ENCODE peak calls at places on chromosomes 12 and 14, in five cellular contexts. One of them, this sample, is unnamed.

GRCh38 chr14:34137001-34137400 is 186.1 kb upstream of the EGLN3 start:
- DNase-seq in GM10248: no peak
- DNase-seq in left ventricle myocardium inferior: no peak
- DNase-seq in heart right ventricle: no peak
- DNase-seq in AG09309: no peak
- DNase-seq in this sample: no peak

GRCh38 chr14:106652494-106652893 is 1126.1 kb downstream of the TMEM121 start:
- DNase-seq in GM10248: peak
- DNase-seq in left ventricle myocardium inferior: no peak
- DNase-seq in heart right ventricle: no peak
- DNase-seq in AG09309: no peak
- DNase-seq in this sample: peak

GRCh38 chr12:132078190-132078589 is 65.9 kb downstream of the DDX51 start:
- DNase-seq in GM10248: no peak
- DNase-seq in left ventricle myocardium inferior: no peak
- DNase-seq in heart right ventricle: no peak
- DNase-seq in AG09309: peak
- DNase-seq in this sample: no peak

GRCh38 chr12:46549527-46550265 is 177.1 kb upstream of the SLC38A2 start:
- DNase-seq in GM10248: no peak
- DNase-seq in left ventricle myocardium inferior: no peak
- DNase-seq in heart right ventricle: no peak
- DNase-seq in AG09309: peak
- DNase-seq in this sample: no peak

GRCh38 chr12:67193705-67194104 is 75.5 kb upstream of the CAND1 start:
- DNase-seq in GM10248: peak
- DNase-seq in left ventricle myocardium inferior: no peak
- DNase-seq in heart right ventricle: no peak
- DNase-seq in AG09309: no peak
- DNase-seq in this sample: peak

GRCh38 chr14:94176808-94177207 is 2.7 kb downstream of the PPP4R4 start:
- DNase-seq in GM10248: no peak
- DNase-seq in left ventricle myocardium inferior: no peak
- DNase-seq in heart right ventricle: no peak
- DNase-seq in AG09309: no peak
- DNase-seq in this sample: no peak

GRCh38 chr14:58669556-58670200 is 31.9 kb downstream of the DACT1 start:
- DNase-seq in GM10248: no peak
- DNase-seq in left ventricle myocardium inferior: no peak
- DNase-seq in heart right ventricle: no peak
- DNase-seq in AG09309: no peak
- DNase-seq in this sample: no peak

GRCh38 chr12:12081836-12082497 is 11.2 kb downstream of the BCL2L14 start:
- DNase-seq in GM10248: peak
- DNase-seq in left ventricle myocardium inferior: no peak
- DNase-seq in heart right ventricle: no peak
- DNase-seq in AG09309: peak
- DNase-seq in this sample: peak

GRCh38 chr12:89376844-89377243 is 24.5 kb upstream of the DUSP6 start:
- DNase-seq in GM10248: no peak
- DNase-seq in left ventricle myocardium inferior: no peak
- DNase-seq in heart right ventricle: no peak
- DNase-seq in AG09309: no peak
- DNase-seq in this sample: no peak

GRCh38 chr12:2520722-2521246 is 274.0 kb upstream of the FKBP4 start:
- DNase-seq in GM10248: no peak
- DNase-seq in left ventricle myocardium inferior: no peak
- DNase-seq in heart right ventricle: no peak
- DNase-seq in AG09309: no peak
- DNase-seq in this sample: no peak

GRCh38 chr12:99771659-99772058 is 124.1 kb downstream of the GARIN6 start:
- DNase-seq in GM10248: no peak
- DNase-seq in left ventricle myocardium inferior: no peak
- DNase-seq in heart right ventricle: no peak
- DNase-seq in AG09309: no peak
- DNase-seq in this sample: no peak

GRCh38 chr12:11553871-11554533 is 95.5 kb upstream of the ETV6 start:
- DNase-seq in GM10248: peak
- DNase-seq in left ventricle myocardium inferior: no peak
- DNase-seq in heart right ventricle: no peak
- DNase-seq in AG09309: peak
- DNase-seq in this sample: peak

GRCh38 chr14:71686677-71687076 is 245.6 kb upstream of the RGS6 start:
- DNase-seq in GM10248: no peak
- DNase-seq in left ventricle myocardium inferior: no peak
- DNase-seq in heart right ventricle: no peak
- DNase-seq in AG09309: peak
- DNase-seq in this sample: no peak

GRCh38 chr12:122048156-122048555 is 26.5 kb downstream of the BCL7A start:
- DNase-seq in GM10248: no peak
- DNase-seq in left ventricle myocardium inferior: no peak
- DNase-seq in heart right ventricle: no peak
- DNase-seq in AG09309: no peak
- DNase-seq in this sample: no peak

GRCh38 chr14:105257464-105257863 is 9.1 kb downstream of the BTBD6 start:
- DNase-seq in GM10248: no peak
- DNase-seq in left ventricle myocardium inferior: no peak
- DNase-seq in heart right ventricle: no peak
- DNase-seq in AG09309: no peak
- DNase-seq in this sample: no peak

GRCh38 chr12:47817272-47818006 is 2.3 kb downstream of the HDAC7 start:
- DNase-seq in GM10248: no peak
- DNase-seq in left ventricle myocardium inferior: no peak
- DNase-seq in heart right ventricle: no peak
- DNase-seq in AG09309: no peak
- DNase-seq in this sample: no peak

GRCh38 chr12:74646831-74647230 is 109.2 kb downstream of the ATXN7L3B start:
- DNase-seq in GM10248: no peak
- DNase-seq in left ventricle myocardium inferior: no peak
- DNase-seq in heart right ventricle: no peak
- DNase-seq in AG09309: no peak
- DNase-seq in this sample: no peak

GRCh38 chr12:63916561-63917476 is 72.3 kb downstream of the SRGAP1 start:
- DNase-seq in GM10248: no peak
- DNase-seq in left ventricle myocardium inferior: no peak
- DNase-seq in heart right ventricle: no peak
- DNase-seq in AG09309: no peak
- DNase-seq in this sample: no peak

GRCh38 chr14:53900499-53900898 is 56.1 kb downstream of the BMP4 start:
- DNase-seq in GM10248: no peak
- DNase-seq in left ventricle myocardium inferior: peak
- DNase-seq in heart right ventricle: peak
- DNase-seq in AG09309: no peak
- DNase-seq in this sample: no peak

GRCh38 chr12:63928305-63928704 is 83.8 kb downstream of the SRGAP1 start:
- DNase-seq in GM10248: no peak
- DNase-seq in left ventricle myocardium inferior: no peak
- DNase-seq in heart right ventricle: no peak
- DNase-seq in AG09309: no peak
- DNase-seq in this sample: no peak

GRCh38 chr12:15011162-15011561 is 38.3 kb downstream of the PDE6H start:
- DNase-seq in GM10248: no peak
- DNase-seq in left ventricle myocardium inferior: no peak
- DNase-seq in heart right ventricle: no peak
- DNase-seq in AG09309: no peak
- DNase-seq in this sample: no peak

GRCh38 chr14:77311217-77311616 is 9.5 kb downstream of the POMT2 start:
- DNase-seq in GM10248: no peak
- DNase-seq in left ventricle myocardium inferior: no peak
- DNase-seq in heart right ventricle: no peak
- DNase-seq in AG09309: no peak
- DNase-seq in this sample: no peak

GRCh38 chr12:116372815-116373214 is 95.3 kb upstream of the MED13L start:
- DNase-seq in GM10248: no peak
- DNase-seq in left ventricle myocardium inferior: no peak
- DNase-seq in heart right ventricle: no peak
- DNase-seq in AG09309: no peak
- DNase-seq in this sample: no peak

GRCh38 chr14:104290756-104291122 is 152.4 kb downstream of the KIF26A start:
- DNase-seq in GM10248: no peak
- DNase-seq in left ventricle myocardium inferior: peak
- DNase-seq in heart right ventricle: no peak
- DNase-seq in AG09309: no peak
- DNase-seq in this sample: no peak

GRCh38 chr12:124497658-124498057 is 69.8 kb downstream of the NCOR2 start:
- DNase-seq in GM10248: no peak
- DNase-seq in left ventricle myocardium inferior: peak
- DNase-seq in heart right ventricle: peak
- DNase-seq in AG09309: no peak
- DNase-seq in this sample: no peak

GRCh38 chr14:45558183-45558582 is 305.2 kb upstream of the MIS18BP1 start:
- DNase-seq in GM10248: no peak
- DNase-seq in left ventricle myocardium inferior: no peak
- DNase-seq in heart right ventricle: no peak
- DNase-seq in AG09309: no peak
- DNase-seq in this sample: no peak

GRCh38 chr12:108838194-108839010 is 19.0 kb downstream of the SSH1 start:
- DNase-seq in GM10248: peak
- DNase-seq in left ventricle myocardium inferior: peak
- DNase-seq in heart right ventricle: peak
- DNase-seq in AG09309: peak
- DNase-seq in this sample: peak

GRCh38 chr12:12265571-12266388 is 1.1 kb downstream of the LRP6 start:
- DNase-seq in GM10248: no peak
- DNase-seq in left ventricle myocardium inferior: no peak
- DNase-seq in heart right ventricle: no peak
- DNase-seq in AG09309: no peak
- DNase-seq in this sample: no peak

GRCh38 chr12:16384732-16385131 is 37.3 kb downstream of the MGST1 start:
- DNase-seq in GM10248: no peak
- DNase-seq in left ventricle myocardium inferior: no peak
- DNase-seq in heart right ventricle: no peak
- DNase-seq in AG09309: no peak
- DNase-seq in this sample: no peak

GRCh38 chr12:33429468-33429867 is 10.2 kb downstream of the SYT10 start:
- DNase-seq in GM10248: no peak
- DNase-seq in left ventricle myocardium inferior: no peak
- DNase-seq in heart right ventricle: no peak
- DNase-seq in AG09309: no peak
- DNase-seq in this sample: no peak

GRCh38 chr12:33432992-33433391 is 6.6 kb downstream of the SYT10 start:
- DNase-seq in GM10248: no peak
- DNase-seq in left ventricle myocardium inferior: no peak
- DNase-seq in heart right ventricle: no peak
- DNase-seq in AG09309: no peak
- DNase-seq in this sample: no peak

GRCh38 chr12:33423706-33424105 is 15.9 kb downstream of the SYT10 start:
- DNase-seq in GM10248: no peak
- DNase-seq in left ventricle myocardium inferior: no peak
- DNase-seq in heart right ventricle: no peak
- DNase-seq in AG09309: no peak
- DNase-seq in this sample: no peak

GRCh38 chr12:33431648-33432047 is 8.0 kb downstream of the SYT10 start:
- DNase-seq in GM10248: no peak
- DNase-seq in left ventricle myocardium inferior: no peak
- DNase-seq in heart right ventricle: no peak
- DNase-seq in AG09309: no peak
- DNase-seq in this sample: no peak

GRCh38 chr12:33427071-33427470 is 12.5 kb downstream of the SYT10 start:
- DNase-seq in GM10248: no peak
- DNase-seq in left ventricle myocardium inferior: no peak
- DNase-seq in heart right ventricle: no peak
- DNase-seq in AG09309: no peak
- DNase-seq in this sample: no peak
- TF ChIP-seq CTCF in GM10248: no peak
- TF ChIP-seq CTCF in left ventricle myocardium inferior: no peak
- TF ChIP-seq CTCF in heart right ventricle: no peak
- TF ChIP-seq CTCF in AG09309: no peak
- TF ChIP-seq CTCF in this sample: no peak

GRCh38 chr12:65106948-65107347 is 14.2 kb downstream of the WIF1 start:
- DNase-seq in GM10248: peak
- DNase-seq in left ventricle myocardium inferior: no peak
- DNase-seq in heart right ventricle: no peak
- DNase-seq in AG09309: no peak
- DNase-seq in this sample: peak
- TF ChIP-seq CTCF in GM10248: peak
- TF ChIP-seq CTCF in left ventricle myocardium inferior: peak
- TF ChIP-seq CTCF in heart right ventricle: no peak
- TF ChIP-seq CTCF in AG09309: peak
- TF ChIP-seq CTCF in this sample: peak

GRCh38 chr14:103280278-103280917 is 53.6 kb upstream of the EIF5 start:
- DNase-seq in GM10248: no peak
- DNase-seq in left ventricle myocardium inferior: no peak
- DNase-seq in heart right ventricle: no peak
- DNase-seq in AG09309: no peak
- DNase-seq in this sample: no peak

GRCh38 chr14:103283916-103284315 is 50.1 kb upstream of the EIF5 start:
- DNase-seq in GM10248: no peak
- DNase-seq in left ventricle myocardium inferior: no peak
- DNase-seq in heart right ventricle: no peak
- DNase-seq in AG09309: no peak
- DNase-seq in this sample: no peak

GRCh38 chr14:103279129-103280025 is 54.7 kb upstream of the EIF5 start:
- DNase-seq in GM10248: no peak
- DNase-seq in left ventricle myocardium inferior: no peak
- DNase-seq in heart right ventricle: peak
- DNase-seq in AG09309: no peak
- DNase-seq in this sample: no peak

GRCh38 chr14:103282932-103283331 is 51.1 kb upstream of the EIF5 start:
- DNase-seq in GM10248: no peak
- DNase-seq in left ventricle myocardium inferior: no peak
- DNase-seq in heart right ventricle: no peak
- DNase-seq in AG09309: no peak
- DNase-seq in this sample: no peak

DNA sequence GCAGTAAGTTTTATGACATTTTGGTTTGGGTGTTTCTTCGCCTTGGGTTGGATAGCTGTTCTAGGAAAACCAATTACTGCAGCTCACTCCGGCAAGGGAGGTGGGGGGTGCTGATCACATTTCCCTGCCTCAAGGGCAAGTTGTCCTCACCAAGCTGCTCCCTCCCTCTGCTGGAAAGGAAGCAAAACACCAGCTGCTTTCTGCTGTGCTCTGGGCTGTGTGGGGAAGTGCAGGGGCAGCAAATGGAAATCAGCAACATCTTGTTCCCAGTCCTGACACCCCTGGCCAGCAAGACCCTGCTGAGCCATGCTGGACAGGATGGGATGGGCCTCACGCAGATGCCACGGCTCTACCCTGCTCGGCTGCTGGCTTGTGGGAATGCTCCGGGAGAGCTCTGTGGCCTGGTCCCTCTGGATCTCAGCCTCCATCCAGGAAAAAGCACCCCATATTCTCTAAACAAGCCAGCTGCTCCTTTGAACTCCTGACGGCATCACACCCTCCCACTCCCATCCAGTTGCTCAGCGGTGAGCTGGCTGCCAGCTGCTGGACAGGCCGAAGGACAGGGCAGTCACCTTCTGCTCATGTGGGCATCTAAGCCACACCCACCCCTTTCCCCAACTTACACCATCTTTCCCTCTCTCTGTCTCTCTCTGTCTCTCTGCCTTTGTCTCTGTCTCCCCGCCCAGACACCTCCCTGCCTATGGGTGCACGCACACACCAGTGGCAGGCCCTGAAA is 52.4 kb upstream of the EIF5 start:
- DNase-seq in GM10248: no peak
- DNase-seq in left ventricle myocardium inferior: no peak
- DNase-seq in heart right ventricle: no peak
- DNase-seq in AG09309: peak
- DNase-seq in this sample: no peak
- TF ChIP-seq CTCF in GM10248: no peak
- TF ChIP-seq CTCF in left ventricle myocardium inferior: peak
- TF ChIP-seq CTCF in heart right ventricle: no peak
- TF ChIP-seq CTCF in AG09309: peak
- TF ChIP-seq CTCF in this sample: no peak

GRCh38 chr12:107134558-107134957 is 41.2 kb upstream of the CRY1 start:
- DNase-seq in GM10248: no peak
- DNase-seq in left ventricle myocardium inferior: no peak
- DNase-seq in heart right ventricle: no peak
- DNase-seq in AG09309: no peak
- DNase-seq in this sample: no peak
- TF ChIP-seq CTCF in GM10248: peak
- TF ChIP-seq CTCF in left ventricle myocardium inferior: no peak
- TF ChIP-seq CTCF in heart right ventricle: no peak
- TF ChIP-seq CTCF in AG09309: no peak
- TF ChIP-seq CTCF in this sample: no peak